ENCODE peak calls at places on chromosomes 2 and 18, in six cellular contexts. M is right cardiac atrium, Z is KBM-7, R is PC-9, D is left lung, O is heart left ventricle. F is an unnamed sample.

GRCh38 chr18:11887305-11888262 is 20.5 kb downstream of the MPPE1 start:
- DNase-seq in M (no peak), Z (no peak), R (peak), D (no peak), O (no peak), F (no peak)

GRCh38 chr18:35470440-35470839 is 27.3 kb downstream of the INO80C start:
- DNase-seq in M (no peak), Z (no peak), R (no peak), D (no peak), O (no peak), F (no peak)

GRCh38 chr2:227642691-227643090 is 23.9 kb upstream of the SCYGR5 start:
- DNase-seq in M (no peak), Z (no peak), R (no peak), D (no peak), O (no peak), F (no peak)

GRCh38 chr2:182435754-182436153 is 8.9 kb upstream of the PDE1A start:
- DNase-seq in M (no peak), Z (no peak), R (no peak), D (no peak), O (no peak), F (no peak)

GRCh38 chr18:46297621-46298020 is 193.4 kb downstream of the HAUS1 start:
- DNase-seq in M (no peak), Z (no peak), R (peak), D (no peak), O (no peak), F (no peak)

GRCh38 chr2:166179201-166179600 is 51.4 kb upstream of the SCN1A start:
- DNase-seq in M (no peak), Z (no peak), R (no peak), D (no peak), O (no peak), F (no peak)

GRCh38 chr2:240509667-240510512 is 47.9 kb downstream of the ANKMY1 start:
- DNase-seq in M (no peak), Z (no peak), R (no peak), D (no peak), O (no peak), F (no peak)

GRCh38 chr2:160652236-160652635 is 158.6 kb upstream of the RBMS1 start:
- DNase-seq in M (no peak), Z (peak), R (no peak), D (peak), O (no peak), F (no peak)

GRCh38 chr2:226017534-226017933 is 618.0 kb downstream of the NYAP2 start:
- DNase-seq in M (no peak), Z (no peak), R (no peak), D (no peak), O (no peak), F (no peak)

GRCh38 chr2:98334439-98335078 is 11.7 kb upstream of the CNGA3 start:
- DNase-seq in M (no peak), Z (no peak), R (peak), D (no peak), O (no peak), F (peak)